ENCODE peak calls at places on chromosomes 6 and 20, in seven cellular contexts. B, S, P, T, H, W and Y are unnamed samples.

GRCh38 chr6:12911387-12911960 is 194.9 kb downstream of the PHACTR1 start:
- DNase-seq in T (peak), W (no peak), H (peak), P (no peak), S (peak), B (no peak), Y (peak)

GRCh38 chr6:44057931-44058616 is 69.2 kb downstream of the MRPL14 start:
- DNase-seq in H (peak), S (no peak), B (no peak), T (peak), W (no peak), P (no peak), Y (peak)

GRCh38 chr6:68458447-68458846 is 176.6 kb upstream of the ADGRB3 start:
- DNase-seq in P (no peak), H (no peak), T (no peak), B (no peak), S (no peak), W (no peak), Y (no peak)

GRCh38 chr20:36469973-36470372 is 71.3 kb upstream of the MYL9 start:
- DNase-seq in P (no peak), H (no peak), S (no peak), T (no peak), W (no peak), B (no peak), Y (no peak)

GRCh38 chr6:157989541-157990289 is 8.1 kb downstream of the SYNJ2 start:
- DNase-seq in H (no peak), W (no peak), P (no peak), B (no peak), S (no peak), T (peak), Y (peak)

GRCh38 chr6:46926481-46926880 is 4.7 kb upstream of the ADGRF5 start:
- DNase-seq in T (peak), H (peak), S (no peak), W (no peak), B (no peak), P (no peak), Y (no peak)

GRCh38 chr20:61492065-61492464 is 240.0 kb downstream of the CDH4 start:
- DNase-seq in W (no peak), T (no peak), B (no peak), H (no peak), P (no peak), S (no peak), Y (no peak)

GRCh38 chr6:123448306-123448884 is 188.4 kb downstream of the TRDN start:
- DNase-seq in T (no peak), B (no peak), S (peak), H (no peak), P (no peak), W (no peak), Y (no peak)

GRCh38 chr6:127522714-127523113 is 3.6 kb upstream of the MTCL3 start:
- DNase-seq in P (no peak), T (no peak), S (no peak), H (no peak), W (no peak), B (no peak), Y (no peak)

GRCh38 chr6:106512048-106512957 is 117.0 kb downstream of the RTN4IP1 start:
- DNase-seq in W (peak), P (no peak), T (no peak), H (peak), B (peak), S (peak), Y (peak)

GRCh38 chr20:12058201-12058600 is 140.5 kb downstream of the BTBD3 start:
- DNase-seq in P (no peak), B (no peak), S (no peak), H (no peak), W (no peak), T (no peak), Y (peak)

GRCh38 chr6:138590796-138591709 is 91.8 kb upstream of the NHSL1 start:
- DNase-seq in P (no peak), B (peak), S (peak), W (peak), T (peak), H (peak), Y (peak)

GRCh38 chr20:6074145-6074561 is 20.3 kb upstream of the LRRN4 start:
- DNase-seq in T (no peak), P (no peak), W (no peak), H (no peak), B (peak), S (peak), Y (peak)

DNA sequence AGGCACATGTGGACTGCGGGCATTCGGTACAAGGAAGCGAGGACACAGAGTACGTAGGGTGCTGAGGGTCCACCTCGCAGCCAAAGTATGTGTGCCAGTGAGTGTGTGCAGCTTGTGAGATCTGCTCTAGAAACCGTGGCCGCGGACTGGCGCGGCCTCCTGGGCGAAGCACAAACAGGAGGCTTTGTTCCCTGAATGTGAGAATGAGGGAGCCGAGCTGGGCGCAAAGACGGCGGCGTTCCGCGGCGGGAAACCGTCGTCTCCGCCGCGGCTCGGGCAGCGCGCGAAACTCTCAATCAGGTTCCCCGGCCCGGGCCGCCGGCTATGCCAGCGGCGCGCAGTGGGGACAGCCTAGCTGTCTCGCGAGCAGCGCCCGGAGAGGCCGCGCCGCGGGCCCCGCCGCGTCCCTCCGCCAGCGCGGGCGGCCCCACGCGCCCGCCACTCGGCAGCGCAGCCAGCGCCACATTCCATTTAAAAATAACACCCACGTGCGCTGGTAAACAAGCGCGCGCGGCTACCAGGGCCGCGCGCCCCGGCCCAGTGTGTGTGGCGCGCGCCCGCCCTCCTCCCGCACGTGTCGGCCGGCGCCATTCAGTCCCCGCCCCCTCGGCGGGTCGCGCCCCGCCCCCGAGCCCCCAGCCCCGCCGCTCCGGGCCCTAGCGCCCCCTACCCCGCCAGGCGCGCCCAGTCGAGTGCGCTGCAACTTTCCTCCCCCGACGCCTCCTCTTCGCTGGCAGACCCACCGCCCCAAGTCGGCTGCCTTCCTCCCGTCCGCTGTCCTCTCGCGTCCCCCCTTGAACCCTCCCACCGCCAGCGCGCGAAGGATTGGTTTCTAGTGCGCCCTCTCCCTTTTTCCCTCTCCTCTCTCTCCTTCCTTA is 3.0 kb upstream of the FOXO3 start:
- DNase-seq in T (peak), W (peak), B (peak), P (no peak), H (peak), S (peak), Y (peak)
- H2AK5ac ChIP-seq in T (peak), W (no peak), B (no peak), P (peak), H (no peak), S (no peak), Y (no peak)

GRCh38 chr20:33992145-33992922 is 1.4 kb upstream of the RALY start:
- DNase-seq in W (no peak), H (peak), T (peak), S (no peak), B (no peak), P (no peak), Y (no peak)

GRCh38 chr20:33993800-33994623 is at the start of gene RALY:
- DNase-seq in B (peak), W (peak), H (peak), T (peak), S (peak), P (peak), Y (peak)

GRCh38 chr20:33990075-33990474 is 3.6 kb upstream of the RALY start:
- DNase-seq in B (no peak), W (no peak), S (no peak), P (no peak), H (no peak), T (no peak), Y (no peak)

GRCh38 chr20:33992923-33993799 is 550 bp upstream of the RALY start:
- DNase-seq in W (peak), H (peak), T (peak), P (peak), S (peak), B (peak), Y (peak)

GRCh38 chr20:33991498-33991897 is 2.2 kb upstream of the RALY start:
- DNase-seq in T (no peak), H (no peak), S (peak), P (no peak), W (no peak), B (no peak), Y (no peak)
- H3K23ac ChIP-seq in T (peak), H (no peak), S (no peak), P (no peak), W (no peak), B (no peak), Y (no peak)

DNA sequence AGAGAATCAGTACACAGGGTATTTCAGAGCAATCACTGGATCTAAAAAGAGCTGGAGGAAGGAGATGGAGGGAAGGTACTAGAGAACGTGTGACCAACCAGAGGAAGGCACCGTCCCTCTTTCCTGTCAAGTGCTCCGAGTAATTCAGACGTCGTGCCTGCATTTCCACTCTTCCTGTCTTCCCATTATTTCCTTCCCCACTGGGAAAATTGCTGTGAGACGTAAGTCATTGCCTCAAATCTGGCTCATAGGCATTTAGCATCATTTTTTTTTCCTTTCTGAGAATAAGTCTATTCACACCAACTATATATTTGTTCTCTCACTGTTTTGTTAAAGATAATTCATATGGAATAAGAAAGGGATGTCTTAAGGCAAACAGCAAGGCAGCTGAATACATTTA is 59.5 kb upstream of the GLP1R start:
- DNase-seq in H (no peak), B (no peak), S (no peak), T (no peak), W (no peak), P (no peak), Y (no peak)
- H2AK5ac ChIP-seq in H (no peak), B (no peak), S (no peak), T (no peak), W (no peak), P (no peak), Y (no peak)

DNA sequence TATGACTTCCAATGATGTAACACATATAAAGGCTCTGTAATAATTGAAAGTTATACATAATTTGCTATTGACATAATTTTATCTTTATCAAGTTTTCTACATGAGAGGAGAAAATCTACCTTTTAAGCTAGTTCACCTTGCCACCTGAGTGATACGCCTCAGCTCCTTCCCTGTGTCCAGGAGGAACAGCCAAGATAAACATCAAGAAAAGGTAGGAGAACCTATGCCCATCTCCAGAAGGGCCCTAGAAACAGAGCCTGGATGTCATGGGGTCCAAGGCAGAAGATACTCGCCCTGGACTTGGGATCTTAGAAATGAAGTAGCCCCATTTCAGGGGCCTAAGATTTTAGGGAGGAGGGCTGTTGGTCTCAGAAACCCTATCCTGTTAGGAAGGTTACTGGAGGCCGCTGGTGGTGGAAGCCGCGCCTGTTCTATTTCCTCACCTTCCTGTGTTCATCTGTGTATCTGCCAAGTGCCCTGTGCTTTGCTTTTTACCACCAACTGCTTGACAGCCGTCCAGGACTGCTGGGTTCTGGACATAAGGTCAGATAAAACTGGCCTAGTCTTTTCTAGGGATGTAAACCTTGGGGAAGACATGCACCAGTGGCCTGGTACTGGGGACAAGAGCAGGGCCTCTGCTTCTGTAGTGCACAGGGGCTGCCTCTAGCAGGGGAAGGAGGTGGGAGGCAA is 178.5 kb downstream of the ARID1B start:
- DNase-seq in W (no peak), T (no peak), H (no peak), B (no peak), S (no peak), P (no peak), Y (no peak)
- H3K23ac ChIP-seq in W (no peak), T (no peak), H (no peak), B (no peak), S (no peak), P (no peak), Y (no peak)

GRCh38 chr6:103674790-103675189 is 1184.9 kb downstream of the HACE1 start:
- DNase-seq in W (no peak), P (no peak), T (no peak), H (no peak), S (no peak), B (no peak), Y (no peak)
- H2AK5ac ChIP-seq in W (no peak), P (no peak), T (no peak), H (no peak), S (no peak), B (no peak), Y (no peak)